ENCODE peak calls at places on chromosomes 13 and 19, in four cellular contexts. One of them, this sample, is unnamed.

GRCh38 chr13:83274679-83275078 is 607.6 kb downstream of the SLITRK1 start:
- DNase-seq in GM12878: no peak
- DNase-seq in GM12891: no peak
- DNase-seq in K562: no peak
- DNase-seq in this sample: no peak

GRCh38 chr19:58067240-58067912 is 8.3 kb downstream of the ZNF135 start:
- DNase-seq in GM12878: no peak
- DNase-seq in K562: no peak
- DNase-seq in GM12891: no peak
- DNase-seq in this sample: no peak

GRCh38 chr13:80342541-80343371 is 1.8 kb upstream of the SPRY2 start:
- DNase-seq in GM12878: no peak
- DNase-seq in GM12891: no peak
- DNase-seq in K562: peak; percentile 84
- DNase-seq in this sample: peak; percentile 88

GRCh38 chr13:27245610-27246009 is 5.7 kb upstream of the RPL21 start:
- DNase-seq in GM12891: no peak
- DNase-seq in GM12878: no peak
- DNase-seq in K562: no peak
- DNase-seq in this sample: no peak

GRCh38 chr13:112861876-112862615 is 107.0 kb upstream of the MCF2L start:
- DNase-seq in GM12891: no peak
- DNase-seq in GM12878: no peak
- DNase-seq in K562: no peak
- DNase-seq in this sample: no peak

GRCh38 chr13:97492257-97492656 is 58.3 kb downstream of the RAP2A start:
- DNase-seq in K562: no peak
- DNase-seq in GM12878: no peak
- DNase-seq in GM12891: no peak
- DNase-seq in this sample: no peak

GRCh38 chr19:33241091-33241529 is 15.5 kb upstream of the SLC7A10 start:
- DNase-seq in K562: no peak
- DNase-seq in GM12891: no peak
- DNase-seq in GM12878: no peak
- DNase-seq in this sample: no peak

GRCh38 chr13:74206061-74206561 is 71.9 kb upstream of the KLF12 start:
- DNase-seq in GM12878: no peak
- DNase-seq in GM12891: no peak
- DNase-seq in K562: no peak
- DNase-seq in this sample: no peak

GRCh38 chr19:58543826-58544590 is at the start of gene TRIM28:
- DNase-seq in K562: peak; percentile 97
- DNase-seq in GM12891: peak; percentile 99
- DNase-seq in GM12878: peak; percentile 96
- DNase-seq in this sample: peak; percentile 99

GRCh38 chr13:56317839-56318238 is 822.9 kb upstream of the PRR20A start:
- DNase-seq in GM12891: no peak
- DNase-seq in K562: no peak
- DNase-seq in GM12878: no peak
- DNase-seq in this sample: no peak

GRCh38 chr13:49247722-49248432 is at the start of gene CDADC1:
- DNase-seq in GM12891: peak; percentile 79
- DNase-seq in GM12878: peak; percentile 65
- DNase-seq in K562: peak; percentile 95
- DNase-seq in this sample: peak; percentile 99

GRCh38 chr19:46036745-46037126 is 4.1 kb downstream of the IGFL4 start:
- DNase-seq in K562: no peak
- DNase-seq in GM12878: no peak
- DNase-seq in GM12891: no peak
- DNase-seq in this sample: no peak

GRCh38 chr13:47148543-47148942 is 251.7 kb upstream of the HTR2A start:
- DNase-seq in GM12891: no peak
- DNase-seq in GM12878: no peak
- DNase-seq in K562: no peak
- DNase-seq in this sample: no peak

GRCh38 chr13:42991892-42992584 is at the start of gene EPSTI1:
- DNase-seq in K562: peak; percentile 53
- DNase-seq in GM12891: peak; percentile 41
- DNase-seq in GM12878: no peak
- DNase-seq in this sample: no peak

GRCh38 chr19:3098515-3099346 is 4.6 kb downstream of the GNA11 start:
- DNase-seq in GM12891: no peak
- DNase-seq in K562: no peak
- DNase-seq in GM12878: no peak
- DNase-seq in this sample: no peak

GRCh38 chr19:30406220-30406944 is 34.2 kb downstream of the ZNF536 start:
- DNase-seq in GM12878: no peak
- DNase-seq in GM12891: peak; percentile 25
- DNase-seq in K562: peak; percentile 9
- DNase-seq in this sample: no peak

GRCh38 chr19:5046339-5047039 is 77.6 kb downstream of the KDM4B start:
- DNase-seq in GM12878: no peak
- DNase-seq in K562: no peak
- DNase-seq in GM12891: no peak
- DNase-seq in this sample: no peak

GRCh38 chr13:108919036-108919907 is 289.9 kb downstream of the MYO16 start:
- DNase-seq in GM12891: no peak
- DNase-seq in GM12878: no peak
- DNase-seq in K562: no peak
- DNase-seq in this sample: no peak

GRCh38 chr13:25204843-25205242 is 32.8 kb upstream of the AMER2 start:
- DNase-seq in K562: no peak
- DNase-seq in GM12878: no peak
- DNase-seq in GM12891: no peak
- DNase-seq in this sample: no peak

GRCh38 chr13:47904891-47905290 is 96.2 kb downstream of the SUCLA2 start:
- DNase-seq in GM12891: no peak
- DNase-seq in K562: no peak
- DNase-seq in GM12878: no peak
- DNase-seq in this sample: no peak

GRCh38 chr19:10295305-10295846 is 5.6 kb downstream of the ICAM5 start:
- DNase-seq in GM12878: no peak
- DNase-seq in K562: no peak
- DNase-seq in GM12891: peak; percentile 87
- DNase-seq in this sample: no peak

GRCh38 chr13:67554296-67554695 is 324.2 kb upstream of the PCDH9 start:
- DNase-seq in GM12878: no peak
- DNase-seq in GM12891: no peak
- DNase-seq in K562: peak; percentile 7
- DNase-seq in this sample: peak; percentile 68

GRCh38 chr13:110297771-110298170 is 9.2 kb downstream of the COL4A1 start:
- DNase-seq in GM12891: no peak
- DNase-seq in K562: no peak
- DNase-seq in GM12878: no peak
- DNase-seq in this sample: no peak

GRCh38 chr19:28700176-28700575 is 512.8 kb downstream of the UQCRFS1 start:
- DNase-seq in GM12891: no peak
- DNase-seq in K562: no peak
- DNase-seq in GM12878: no peak
- DNase-seq in this sample: no peak

GRCh38 chr19:56707821-56708220 is 36.3 kb upstream of the ZNF835 start:
- DNase-seq in K562: no peak
- DNase-seq in GM12878: no peak
- DNase-seq in GM12891: no peak
- DNase-seq in this sample: no peak

GRCh38 chr19:11373166-11373884 is 1.1 kb upstream of the SWSAP1 start:
- DNase-seq in GM12891: no peak
- DNase-seq in K562: peak; percentile 43
- DNase-seq in GM12878: no peak
- DNase-seq in this sample: no peak

GRCh38 chr19:29526730-29527499 is 1.1 kb downstream of the VSTM2B start:
- DNase-seq in GM12878: no peak
- DNase-seq in K562: peak; percentile 22
- DNase-seq in GM12891: peak; percentile 52
- DNase-seq in this sample: no peak

GRCh38 chr13:29817604-29818378 is 32.6 kb downstream of the UBL3 start:
- DNase-seq in GM12878: peak; percentile 69
- DNase-seq in GM12891: no peak
- DNase-seq in K562: no peak
- DNase-seq in this sample: peak; percentile 3

GRCh38 chr19:10256970-10257615 is 5.1 kb downstream of the MRPL4 start:
- DNase-seq in GM12891: no peak
- DNase-seq in GM12878: no peak
- DNase-seq in K562: no peak
- DNase-seq in this sample: no peak

GRCh38 chr19:28239270-28239669 is 973.7 kb downstream of the UQCRFS1 start:
- DNase-seq in GM12878: no peak
- DNase-seq in K562: peak; percentile 30
- DNase-seq in GM12891: no peak
- DNase-seq in this sample: no peak

GRCh38 chr13:26548251-26548765 is 9.2 kb upstream of the WASF3 start:
- DNase-seq in GM12878: no peak
- DNase-seq in GM12891: no peak
- DNase-seq in K562: no peak
- DNase-seq in this sample: no peak

GRCh38 chr13:36395280-36395679 is 37.0 kb upstream of the CCNA1 start:
- DNase-seq in GM12891: no peak
- DNase-seq in GM12878: no peak
- DNase-seq in K562: peak; percentile 3
- DNase-seq in this sample: no peak

GRCh38 chr19:7847664-7848063 is 17.6 kb downstream of the EVI5L start:
- DNase-seq in GM12878: no peak
- DNase-seq in K562: no peak
- DNase-seq in GM12891: no peak
- DNase-seq in this sample: no peak

GRCh38 chr19:13066933-13067831 is 35.5 kb downstream of the LYL1 start:
- DNase-seq in K562: no peak
- DNase-seq in GM12878: no peak
- DNase-seq in GM12891: no peak
- DNase-seq in this sample: no peak
- TF ChIP-seq SPI1 in K562: no peak
- TF ChIP-seq SPI1 in GM12878: no peak
- TF ChIP-seq SPI1 in GM12891: no peak
- TF ChIP-seq SPI1 in this sample: no peak

DNA sequence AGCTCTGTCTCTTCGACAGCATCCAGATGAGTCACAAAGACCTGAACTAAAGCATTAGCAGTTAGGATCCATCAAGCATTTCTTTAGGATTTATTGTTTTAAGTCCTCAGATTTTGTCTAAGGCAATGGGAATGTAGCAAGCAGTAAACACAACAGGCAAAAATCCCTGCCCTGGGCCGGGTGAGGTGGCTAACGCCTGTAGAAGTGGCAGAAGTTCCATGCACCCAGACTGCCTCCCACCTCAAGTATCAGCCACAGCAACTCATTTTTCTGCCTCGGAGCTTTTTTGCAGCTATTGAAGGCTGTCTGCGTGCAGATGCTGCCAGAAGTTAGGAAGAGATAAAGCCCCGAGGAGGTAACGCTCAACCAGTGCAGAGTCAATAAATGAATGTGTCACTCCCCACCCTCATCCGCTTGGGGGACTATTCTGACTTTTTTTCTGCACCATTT is 47.1 kb upstream of the MRI1 start:
- DNase-seq in GM12878: no peak
- DNase-seq in K562: peak; percentile 87
- DNase-seq in GM12891: no peak
- DNase-seq in this sample: no peak
- TF ChIP-seq SPI1 in GM12878: no peak
- TF ChIP-seq SPI1 in K562: no peak
- TF ChIP-seq SPI1 in GM12891: no peak
- TF ChIP-seq SPI1 in this sample: no peak

DNA sequence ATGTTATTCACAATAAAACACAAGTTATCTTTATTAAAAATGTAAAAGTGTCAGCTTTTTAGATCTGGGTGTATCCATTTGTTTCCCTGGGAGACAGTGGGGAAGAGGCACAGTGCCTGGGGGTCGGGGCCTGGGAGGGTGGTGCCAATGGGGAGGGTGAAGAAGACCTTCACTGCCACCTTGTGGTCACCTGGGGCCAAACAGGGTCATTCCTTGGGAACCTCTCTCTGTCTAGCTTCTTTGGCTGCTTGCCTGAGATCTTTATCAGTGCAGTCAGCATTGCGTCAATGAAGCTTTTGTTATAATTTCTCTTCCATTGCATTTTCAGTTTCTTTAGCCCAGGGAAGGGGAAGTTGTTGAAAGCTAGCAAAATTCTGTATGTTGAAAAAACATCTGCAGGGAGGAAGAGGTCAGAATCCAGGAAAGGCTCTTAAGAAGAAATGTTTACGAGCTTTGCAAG is 39.1 kb downstream of the PCDH8 start:
- DNase-seq in GM12878: peak; percentile 35
- DNase-seq in K562: peak; percentile 82
- DNase-seq in GM12891: peak; percentile 56
- DNase-seq in this sample: peak; percentile 77
- TF ChIP-seq SPI1 in GM12878: no peak
- TF ChIP-seq SPI1 in K562: no peak
- TF ChIP-seq SPI1 in GM12891: no peak
- TF ChIP-seq SPI1 in this sample: peak; percentile 62

GRCh38 chr13:41610426-41610825 is 153.1 kb downstream of the RGCC start:
- DNase-seq in GM12891: no peak
- DNase-seq in K562: no peak
- DNase-seq in GM12878: no peak
- DNase-seq in this sample: no peak
- TF ChIP-seq SPI1 in GM12891: no peak
- TF ChIP-seq SPI1 in K562: no peak
- TF ChIP-seq SPI1 in GM12878: no peak
- TF ChIP-seq SPI1 in this sample: no peak

GRCh38 chr13:45073809-45074208 is 46.5 kb upstream of the GTF2F2 start:
- DNase-seq in K562: peak; percentile 31
- DNase-seq in GM12891: no peak
- DNase-seq in GM12878: no peak
- DNase-seq in this sample: no peak
- TF ChIP-seq SPI1 in K562: no peak
- TF ChIP-seq SPI1 in GM12891: no peak
- TF ChIP-seq SPI1 in GM12878: no peak
- TF ChIP-seq SPI1 in this sample: no peak